ENCODE peak calls at places on chromosomes 16 and 17, in six cellular contexts. One of them, this sample, is unnamed. For H3K9me3, the result is how much of the 10 kb centered on the place peaks cover.

GRCh38 chr16:52545544-52546262 is 1.2 kb downstream of the TOX3 start:
- DNase-seq in neuronal stem cell: no peak
- DNase-seq in H1: no peak
- DNase-seq in mesenchymal stem cell: no peak
- DNase-seq in IMR-90: no peak
- DNase-seq in trophoblast cell: no peak
- DNase-seq in this sample: no peak

GRCh38 chr17:79531191-79531590 is 79.7 kb downstream of the RBFOX3 start:
- DNase-seq in IMR-90: no peak
- DNase-seq in neuronal stem cell: no peak
- DNase-seq in H1: no peak
- DNase-seq in trophoblast cell: no peak
- DNase-seq in mesenchymal stem cell: no peak
- DNase-seq in this sample: no peak

GRCh38 chr17:64441772-64442549 is 7.0 kb upstream of the MILR1 start:
- DNase-seq in IMR-90: peak
- DNase-seq in neuronal stem cell: no peak
- DNase-seq in trophoblast cell: peak
- DNase-seq in H1: no peak
- DNase-seq in mesenchymal stem cell: peak
- DNase-seq in this sample: no peak

GRCh38 chr16:10744370-10745030 is 858 bp downstream of the NUBP1 start:
- DNase-seq in neuronal stem cell: no peak
- DNase-seq in mesenchymal stem cell: peak
- DNase-seq in H1: no peak
- DNase-seq in trophoblast cell: no peak
- DNase-seq in IMR-90: peak
- DNase-seq in this sample: no peak

GRCh38 chr17:3557768-3558583 is at the start of gene TRPV3:
- DNase-seq in neuronal stem cell: no peak
- DNase-seq in mesenchymal stem cell: no peak
- DNase-seq in H1: no peak
- DNase-seq in trophoblast cell: peak
- DNase-seq in IMR-90: no peak
- DNase-seq in this sample: peak

GRCh38 chr16:53870831-53871230 is 166.9 kb downstream of the FTO start:
- DNase-seq in H1: no peak
- DNase-seq in neuronal stem cell: no peak
- DNase-seq in IMR-90: no peak
- DNase-seq in trophoblast cell: no peak
- DNase-seq in mesenchymal stem cell: no peak
- DNase-seq in this sample: no peak

GRCh38 chr16:85542548-85542927 is 70.6 kb upstream of the GSE1 start:
- DNase-seq in neuronal stem cell: no peak
- DNase-seq in H1: no peak
- DNase-seq in mesenchymal stem cell: no peak
- DNase-seq in trophoblast cell: no peak
- DNase-seq in IMR-90: no peak
- DNase-seq in this sample: no peak

GRCh38 chr17:75270218-75270965 is 639 bp downstream of the MIF4GD start:
- DNase-seq in H1: no peak
- DNase-seq in trophoblast cell: peak
- DNase-seq in mesenchymal stem cell: peak
- DNase-seq in neuronal stem cell: peak
- DNase-seq in IMR-90: peak
- DNase-seq in this sample: peak

GRCh38 chr17:57034807-57035754 is 50.0 kb upstream of the AKAP1 start:
- DNase-seq in IMR-90: no peak
- DNase-seq in mesenchymal stem cell: no peak
- DNase-seq in neuronal stem cell: no peak
- DNase-seq in trophoblast cell: no peak
- DNase-seq in H1: no peak
- DNase-seq in this sample: no peak

GRCh38 chr16:29126057-29126494 is 141.2 kb downstream of the LAT start:
- DNase-seq in IMR-90: no peak
- DNase-seq in mesenchymal stem cell: no peak
- DNase-seq in neuronal stem cell: no peak
- DNase-seq in H1: no peak
- DNase-seq in trophoblast cell: peak
- DNase-seq in this sample: no peak

GRCh38 chr17:1785925-1786324 is 24.1 kb downstream of the SERPINF1 start:
- DNase-seq in trophoblast cell: no peak
- DNase-seq in mesenchymal stem cell: no peak
- DNase-seq in H1: no peak
- DNase-seq in neuronal stem cell: no peak
- DNase-seq in IMR-90: no peak
- DNase-seq in this sample: no peak

GRCh38 chr16:53022374-53022773 is 30.3 kb downstream of the CHD9NB start:
- DNase-seq in mesenchymal stem cell: peak
- DNase-seq in neuronal stem cell: peak
- DNase-seq in IMR-90: peak
- DNase-seq in H1: no peak
- DNase-seq in trophoblast cell: peak
- DNase-seq in this sample: peak

GRCh38 chr16:57304169-57305061 is 19.9 kb upstream of the PLLP start:
- DNase-seq in IMR-90: peak
- DNase-seq in mesenchymal stem cell: peak
- DNase-seq in H1: no peak
- DNase-seq in neuronal stem cell: no peak
- DNase-seq in trophoblast cell: peak
- DNase-seq in this sample: no peak

GRCh38 chr17:45313927-45314760 is 2.7 kb downstream of the MAP3K14 start:
- DNase-seq in IMR-90: no peak
- DNase-seq in trophoblast cell: no peak
- DNase-seq in H1: no peak
- DNase-seq in neuronal stem cell: no peak
- DNase-seq in mesenchymal stem cell: no peak
- DNase-seq in this sample: no peak

GRCh38 chr16:49280861-49281331 is 742 bp downstream of the CBLN1 start:
- DNase-seq in IMR-90: no peak
- DNase-seq in neuronal stem cell: no peak
- DNase-seq in trophoblast cell: no peak
- DNase-seq in H1: no peak
- DNase-seq in mesenchymal stem cell: no peak
- DNase-seq in this sample: no peak

GRCh38 chr16:78437352-78437968 is 338.0 kb downstream of the WWOX start:
- DNase-seq in H1: no peak
- DNase-seq in IMR-90: peak
- DNase-seq in mesenchymal stem cell: peak
- DNase-seq in trophoblast cell: peak
- DNase-seq in neuronal stem cell: peak
- DNase-seq in this sample: no peak

GRCh38 chr17:74008196-74008595 is 195.3 kb upstream of the RPL38 start:
- DNase-seq in neuronal stem cell: no peak
- DNase-seq in H1: peak
- DNase-seq in trophoblast cell: no peak
- DNase-seq in IMR-90: no peak
- DNase-seq in mesenchymal stem cell: no peak
- DNase-seq in this sample: peak

GRCh38 chr17:20202141-20202574 is 193.0 kb downstream of the SPECC1 start:
- DNase-seq in H1: no peak
- DNase-seq in neuronal stem cell: no peak
- DNase-seq in mesenchymal stem cell: no peak
- DNase-seq in trophoblast cell: no peak
- DNase-seq in IMR-90: no peak
- DNase-seq in this sample: peak

GRCh38 chr17:79913451-79913850 is 74.2 kb upstream of the CBX4 start:
- DNase-seq in trophoblast cell: no peak
- DNase-seq in mesenchymal stem cell: no peak
- DNase-seq in IMR-90: no peak
- DNase-seq in neuronal stem cell: no peak
- DNase-seq in H1: no peak
- DNase-seq in this sample: no peak

GRCh38 chr17:43695968-43696865 is 34.5 kb upstream of the MEOX1 start:
- DNase-seq in mesenchymal stem cell: no peak
- DNase-seq in trophoblast cell: no peak
- DNase-seq in H1: no peak
- DNase-seq in IMR-90: peak
- DNase-seq in neuronal stem cell: no peak
- DNase-seq in this sample: peak

GRCh38 chr17:71063127-71063526 is 893.8 kb downstream of the KCNJ2 start:
- DNase-seq in neuronal stem cell: no peak
- DNase-seq in H1: no peak
- DNase-seq in trophoblast cell: no peak
- DNase-seq in mesenchymal stem cell: no peak
- DNase-seq in IMR-90: no peak
- DNase-seq in this sample: no peak
- H3K9me3 ChIP-seq in neuronal stem cell: under half
- H3K9me3 ChIP-seq in H1: under half
- H3K9me3 ChIP-seq in trophoblast cell: under half
- H3K9me3 ChIP-seq in mesenchymal stem cell: under half
- H3K9me3 ChIP-seq in IMR-90: under half
- H3K9me3 ChIP-seq in this sample: under half

GRCh38 chr17:11999715-12000114 is 2.4 kb upstream of the ZNF18 start:
- DNase-seq in trophoblast cell: no peak
- DNase-seq in H1: no peak
- DNase-seq in mesenchymal stem cell: no peak
- DNase-seq in neuronal stem cell: no peak
- DNase-seq in IMR-90: no peak
- DNase-seq in this sample: no peak

GRCh38 chr17:11997147-11997971 is at the start of gene ZNF18:
- DNase-seq in trophoblast cell: peak
- DNase-seq in H1: peak
- DNase-seq in IMR-90: peak
- DNase-seq in mesenchymal stem cell: peak
- DNase-seq in neuronal stem cell: peak
- DNase-seq in this sample: peak

GRCh38 chr17:11996722-11997146 is 541 bp downstream of the ZNF18 start:
- DNase-seq in IMR-90: peak
- DNase-seq in mesenchymal stem cell: peak
- DNase-seq in trophoblast cell: peak
- DNase-seq in neuronal stem cell: no peak
- DNase-seq in H1: peak
- DNase-seq in this sample: no peak

DNA sequence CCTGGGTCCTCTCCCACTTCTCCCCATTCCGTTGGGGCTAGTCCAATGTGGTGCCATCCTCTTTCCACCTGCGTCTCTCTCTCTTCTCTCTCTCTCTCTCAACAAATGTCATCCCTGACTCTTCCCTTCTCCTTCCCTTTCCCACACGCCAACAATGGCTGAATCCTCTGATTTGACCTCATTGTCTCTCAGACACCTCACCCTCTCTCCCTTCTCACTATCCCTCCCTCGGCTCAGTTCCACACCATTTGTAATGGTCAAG is 628 bp upstream of the ZNF18 start:
- DNase-seq in IMR-90: no peak
- DNase-seq in trophoblast cell: no peak
- DNase-seq in H1: no peak
- DNase-seq in neuronal stem cell: no peak
- DNase-seq in mesenchymal stem cell: no peak
- DNase-seq in this sample: no peak
- H3K9ac ChIP-seq in IMR-90: peak
- H3K9ac ChIP-seq in trophoblast cell: no peak
- H3K9ac ChIP-seq in H1: peak
- H3K9ac ChIP-seq in neuronal stem cell: peak
- H3K9ac ChIP-seq in mesenchymal stem cell: peak
- H3K9ac ChIP-seq in this sample: peak

GRCh38 chr17:39854909-39855308 is 9.2 kb downstream of the IKZF3 start:
- DNase-seq in trophoblast cell: no peak
- DNase-seq in IMR-90: no peak
- DNase-seq in neuronal stem cell: no peak
- DNase-seq in H1: no peak
- DNase-seq in mesenchymal stem cell: no peak
- DNase-seq in this sample: no peak
- H4K91ac ChIP-seq in trophoblast cell: no peak
- H4K91ac ChIP-seq in IMR-90: no peak
- H4K91ac ChIP-seq in neuronal stem cell: no peak
- H4K91ac ChIP-seq in H1: no peak
- H4K91ac ChIP-seq in mesenchymal stem cell: no peak
- H4K91ac ChIP-seq in this sample: no peak

DNA sequence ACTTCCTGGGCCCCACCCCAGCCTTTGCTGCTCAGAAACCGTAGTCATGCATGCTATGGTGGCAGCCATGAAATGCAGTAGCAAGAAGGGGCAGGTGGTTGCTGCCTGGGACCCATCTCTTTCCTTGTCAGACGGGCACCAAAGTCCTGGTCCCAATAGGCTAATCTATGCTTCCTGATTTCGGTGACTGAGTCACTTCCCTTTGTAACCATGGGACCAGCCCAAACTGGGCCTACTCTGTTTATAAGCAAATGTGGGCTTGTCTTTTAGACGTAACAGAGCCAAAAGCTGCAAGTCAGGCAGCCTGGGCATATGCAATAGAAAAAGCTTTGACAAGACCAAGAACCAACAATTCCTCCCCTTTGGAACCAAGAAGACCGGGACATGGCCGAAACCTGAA is 99.1 kb upstream of the RBBP6 start:
- DNase-seq in mesenchymal stem cell: no peak
- DNase-seq in neuronal stem cell: no peak
- DNase-seq in trophoblast cell: no peak
- DNase-seq in IMR-90: no peak
- DNase-seq in H1: no peak
- DNase-seq in this sample: no peak
- H3K9me3 ChIP-seq in mesenchymal stem cell: under half
- H3K9me3 ChIP-seq in neuronal stem cell: under half
- H3K9me3 ChIP-seq in trophoblast cell: under half
- H3K9me3 ChIP-seq in IMR-90: under half
- H3K9me3 ChIP-seq in H1: under half
- H3K9me3 ChIP-seq in this sample: under half

DNA sequence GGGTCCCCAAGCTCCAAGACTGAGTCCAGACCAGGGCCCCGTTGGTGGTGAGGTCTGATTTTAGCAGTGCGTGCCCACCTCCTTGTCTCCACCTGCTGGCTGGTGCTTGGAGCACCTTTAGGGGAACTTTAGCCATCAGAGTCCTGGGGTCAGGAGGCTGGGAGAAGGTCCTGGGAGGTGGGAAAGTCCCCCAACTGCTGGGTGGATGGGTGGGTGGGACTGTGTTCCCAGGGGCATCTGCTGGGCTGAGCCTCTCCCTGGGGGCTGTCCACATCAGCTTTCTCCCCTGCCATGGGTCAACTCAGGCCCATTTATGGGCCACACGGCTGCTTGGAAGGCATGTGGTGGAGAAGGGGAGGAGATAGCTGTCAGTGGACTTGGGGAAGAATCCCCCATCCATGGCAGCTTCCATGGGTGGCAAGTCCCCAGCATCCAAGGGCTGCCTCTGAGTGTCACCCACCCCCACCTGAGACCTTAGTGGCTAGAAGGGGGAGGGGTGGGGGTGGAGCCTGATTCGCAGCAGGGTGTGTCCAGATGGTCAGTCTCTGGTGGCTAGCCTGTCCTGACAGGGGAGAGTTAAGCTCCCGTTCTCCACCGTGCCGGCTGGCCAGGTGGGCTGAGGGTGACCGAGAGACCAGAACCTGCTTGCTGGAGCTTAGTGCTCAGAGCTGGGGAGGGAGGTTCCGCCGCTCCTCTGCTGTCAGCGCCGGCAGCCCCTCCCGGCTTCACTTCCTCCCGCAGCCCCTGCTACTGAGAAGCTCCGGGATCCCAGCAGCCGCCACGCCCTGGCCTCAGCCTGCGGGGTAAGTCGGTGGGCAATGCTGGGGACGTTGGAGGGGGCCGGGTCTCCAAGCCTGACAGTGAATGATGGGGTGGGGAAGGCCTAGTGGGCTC is at the start of gene TRPV2:
- DNase-seq in H1: no peak
- DNase-seq in neuronal stem cell: no peak
- DNase-seq in IMR-90: no peak
- DNase-seq in mesenchymal stem cell: no peak
- DNase-seq in trophoblast cell: peak
- DNase-seq in this sample: peak
- H3K9ac ChIP-seq in H1: no peak
- H3K9ac ChIP-seq in neuronal stem cell: no peak
- H3K9ac ChIP-seq in IMR-90: peak
- H3K9ac ChIP-seq in mesenchymal stem cell: peak
- H3K9ac ChIP-seq in trophoblast cell: no peak
- H3K9ac ChIP-seq in this sample: no peak

GRCh38 chr17:81394831-81395599 is at the start of gene BAHCC1:
- DNase-seq in neuronal stem cell: peak
- DNase-seq in trophoblast cell: peak
- DNase-seq in IMR-90: peak
- DNase-seq in mesenchymal stem cell: peak
- DNase-seq in H1: peak
- DNase-seq in this sample: peak
- H4K91ac ChIP-seq in neuronal stem cell: no peak
- H4K91ac ChIP-seq in trophoblast cell: peak
- H4K91ac ChIP-seq in IMR-90: no peak
- H4K91ac ChIP-seq in mesenchymal stem cell: peak
- H4K91ac ChIP-seq in H1: peak
- H4K91ac ChIP-seq in this sample: no peak

This sample was measured in H9.